ENCODE peak calls at places on chromosomes 12 and 14, in nine cellular contexts. One of them, this sample, is unnamed.

GRCh38 chr14:30225171-30225570 is 297.5 kb upstream of the PRKD1 start:
- DNase-seq in stomach: no peak
- DNase-seq in neural progenitor cell: no peak
- DNase-seq in Right ventricle myocardium superior: no peak
- DNase-seq in tibial artery: peak
- DNase-seq in H1: no peak
- DNase-seq in amniotic stem cell: no peak
- DNase-seq in ovary: no peak
- DNase-seq in NCI-H345: no peak
- DNase-seq in this sample: no peak

GRCh38 chr12:115466076-115466475 is 782.1 kb upstream of the TBX3 start:
- DNase-seq in amniotic stem cell: no peak
- DNase-seq in ovary: no peak
- DNase-seq in stomach: no peak
- DNase-seq in neural progenitor cell: no peak
- DNase-seq in tibial artery: no peak
- DNase-seq in NCI-H345: no peak
- DNase-seq in H1: no peak
- DNase-seq in Right ventricle myocardium superior: no peak
- DNase-seq in this sample: no peak

GRCh38 chr12:50581226-50582184 is 76.7 kb downstream of the DIP2B start:
- DNase-seq in amniotic stem cell: no peak
- DNase-seq in Right ventricle myocardium superior: no peak
- DNase-seq in ovary: no peak
- DNase-seq in neural progenitor cell: peak
- DNase-seq in NCI-H345: no peak
- DNase-seq in stomach: no peak
- DNase-seq in tibial artery: no peak
- DNase-seq in H1: no peak
- DNase-seq in this sample: no peak

GRCh38 chr12:11981174-11981733 is 89.5 kb upstream of the BCL2L14 start:
- DNase-seq in tibial artery: no peak
- DNase-seq in neural progenitor cell: no peak
- DNase-seq in H1: no peak
- DNase-seq in NCI-H345: no peak
- DNase-seq in stomach: no peak
- DNase-seq in ovary: no peak
- DNase-seq in Right ventricle myocardium superior: no peak
- DNase-seq in amniotic stem cell: no peak
- DNase-seq in this sample: no peak

GRCh38 chr12:3748620-3749019 is 4.3 kb downstream of the CRACR2A start:
- DNase-seq in stomach: no peak
- DNase-seq in amniotic stem cell: no peak
- DNase-seq in Right ventricle myocardium superior: no peak
- DNase-seq in neural progenitor cell: no peak
- DNase-seq in tibial artery: no peak
- DNase-seq in ovary: no peak
- DNase-seq in NCI-H345: no peak
- DNase-seq in H1: no peak
- DNase-seq in this sample: no peak

GRCh38 chr12:102407776-102408486 is 72.4 kb downstream of the IGF1 start:
- DNase-seq in neural progenitor cell: no peak
- DNase-seq in stomach: no peak
- DNase-seq in H1: no peak
- DNase-seq in tibial artery: no peak
- DNase-seq in NCI-H345: no peak
- DNase-seq in Right ventricle myocardium superior: no peak
- DNase-seq in amniotic stem cell: no peak
- DNase-seq in ovary: no peak
- DNase-seq in this sample: no peak

GRCh38 chr12:110073049-110073831 is 24.9 kb upstream of the C12orf76 start:
- DNase-seq in Right ventricle myocardium superior: peak
- DNase-seq in stomach: no peak
- DNase-seq in tibial artery: peak
- DNase-seq in ovary: no peak
- DNase-seq in amniotic stem cell: no peak
- DNase-seq in NCI-H345: peak
- DNase-seq in H1: peak
- DNase-seq in neural progenitor cell: no peak
- DNase-seq in this sample: peak

GRCh38 chr12:75350413-75350812 is 15.9 kb downstream of the GLIPR1L1 start:
- DNase-seq in ovary: no peak
- DNase-seq in tibial artery: no peak
- DNase-seq in H1: no peak
- DNase-seq in stomach: no peak
- DNase-seq in amniotic stem cell: no peak
- DNase-seq in neural progenitor cell: no peak
- DNase-seq in Right ventricle myocardium superior: no peak
- DNase-seq in NCI-H345: no peak
- DNase-seq in this sample: no peak

GRCh38 chr12:114508529-114509129 is 102.7 kb upstream of the TBX5 start:
- DNase-seq in Right ventricle myocardium superior: peak
- DNase-seq in H1: peak
- DNase-seq in amniotic stem cell: peak
- DNase-seq in stomach: peak
- DNase-seq in neural progenitor cell: peak
- DNase-seq in ovary: peak
- DNase-seq in tibial artery: peak
- DNase-seq in NCI-H345: peak
- DNase-seq in this sample: peak

GRCh38 chr12:127170271-127171180 is 1096.4 kb upstream of the TMEM132C start:
- DNase-seq in Right ventricle myocardium superior: no peak
- DNase-seq in amniotic stem cell: no peak
- DNase-seq in stomach: no peak
- DNase-seq in H1: no peak
- DNase-seq in ovary: no peak
- DNase-seq in NCI-H345: no peak
- DNase-seq in tibial artery: no peak
- DNase-seq in neural progenitor cell: no peak
- DNase-seq in this sample: no peak

GRCh38 chr12:77648716-77649115 is 182.0 kb upstream of the NAV3 start:
- DNase-seq in NCI-H345: no peak
- DNase-seq in stomach: no peak
- DNase-seq in neural progenitor cell: no peak
- DNase-seq in amniotic stem cell: no peak
- DNase-seq in Right ventricle myocardium superior: no peak
- DNase-seq in tibial artery: no peak
- DNase-seq in ovary: no peak
- DNase-seq in H1: no peak
- DNase-seq in this sample: no peak

GRCh38 chr14:71169028-71169427 is 261.8 kb downstream of the PCNX1 start:
- DNase-seq in NCI-H345: no peak
- DNase-seq in tibial artery: no peak
- DNase-seq in neural progenitor cell: no peak
- DNase-seq in amniotic stem cell: no peak
- DNase-seq in H1: no peak
- DNase-seq in ovary: no peak
- DNase-seq in stomach: no peak
- DNase-seq in Right ventricle myocardium superior: no peak
- DNase-seq in this sample: peak

GRCh38 chr14:77184396-77185092 is 2.9 kb downstream of the TMEM63C start:
- DNase-seq in tibial artery: no peak
- DNase-seq in stomach: no peak
- DNase-seq in amniotic stem cell: no peak
- DNase-seq in neural progenitor cell: no peak
- DNase-seq in H1: no peak
- DNase-seq in ovary: no peak
- DNase-seq in Right ventricle myocardium superior: no peak
- DNase-seq in NCI-H345: no peak
- DNase-seq in this sample: no peak

GRCh38 chr12:108825205-108825950 is 32.0 kb downstream of the SSH1 start:
- DNase-seq in ovary: no peak
- DNase-seq in neural progenitor cell: no peak
- DNase-seq in amniotic stem cell: peak
- DNase-seq in Right ventricle myocardium superior: no peak
- DNase-seq in stomach: no peak
- DNase-seq in H1: no peak
- DNase-seq in NCI-H345: no peak
- DNase-seq in tibial artery: no peak
- DNase-seq in this sample: peak

GRCh38 chr14:104130974-104131651 is 7.3 kb upstream of the KIF26A start:
- DNase-seq in neural progenitor cell: peak
- DNase-seq in stomach: peak
- DNase-seq in H1: peak
- DNase-seq in tibial artery: no peak
- DNase-seq in NCI-H345: peak
- DNase-seq in amniotic stem cell: no peak
- DNase-seq in ovary: peak
- DNase-seq in Right ventricle myocardium superior: peak
- DNase-seq in this sample: peak

This sample was measured in NCI-H2171 treated with DMSO at 0.1 percent for 48 hours.